ENCODE peak calls at places on chromosomes 6 and 20, in four cellular contexts. M, D, O and E are unnamed samples.

GRCh38 chr6:58198301-58198700 is 880.9 kb downstream of the PRIM2 start:
- DNase-seq in M (no peak), D (no peak), O (no peak), E (no peak)

GRCh38 chr6:137494281-137494966 is at the start of gene OLIG3:
- DNase-seq in M (peak; percentile 88), D (peak; percentile 37), O (peak; percentile 67), E (no peak)

GRCh38 chr20:52823303-52823702 is 148.9 kb upstream of the TSHZ2 start:
- DNase-seq in M (no peak), D (no peak), O (no peak), E (no peak)

GRCh38 chr6:100726741-100727140 is 154.4 kb downstream of the ASCC3 start:
- DNase-seq in M (no peak), D (no peak), O (no peak), E (peak; percentile 21)

GRCh38 chr20:57061058-57061900 is 205.2 kb downstream of the BMP7 start:
- DNase-seq in M (peak; percentile 78), D (peak; percentile 57), O (peak; percentile 75), E (peak; percentile 67)

GRCh38 chr20:25076731-25077609 is 5.0 kb downstream of the VSX1 start:
- DNase-seq in M (peak; percentile 36), D (no peak), O (no peak), E (no peak)

GRCh38 chr6:119728220-119728750 is 378.7 kb upstream of the MAN1A1 start:
- DNase-seq in M (no peak), D (no peak), O (no peak), E (no peak)

GRCh38 chr6:35603326-35604202 is 85.2 kb downstream of the FKBP5 start:
- DNase-seq in M (no peak), D (no peak), O (no peak), E (no peak)

GRCh38 chr20:38616457-38616856 is 14.8 kb downstream of the ARHGAP40 start:
- DNase-seq in M (no peak), D (no peak), O (no peak), E (no peak)

GRCh38 chr6:130406935-130407532 is 41.2 kb downstream of the TMEM200A start:
- DNase-seq in M (no peak), D (no peak), O (no peak), E (no peak)

GRCh38 chr6:28543671-28544131 is 18.0 kb downstream of the GPX5 start:
- DNase-seq in M (peak; percentile 51), D (peak; percentile 43), O (peak; percentile 69), E (no peak)

GRCh38 chr20:40930561-40930960 is 98.1 kb upstream of the TOP1 start:
- DNase-seq in M (no peak), D (no peak), O (no peak), E (no peak)

GRCh38 chr6:30685157-30685976 is 1.1 kb downstream of the PPP1R18 start:
- DNase-seq in M (no peak), D (no peak), O (no peak), E (peak; percentile 63)

GRCh38 chr6:122930252-122931180 is 65.5 kb upstream of the CLVS2 start:
- DNase-seq in M (no peak), D (no peak), O (no peak), E (no peak)

GRCh38 chr6:166058064-166058739 is 109.4 kb downstream of the TBXT start:
- DNase-seq in M (no peak), D (peak; percentile 11), O (no peak), E (peak; percentile 13)

GRCh38 chr6:168072730-168073129 is 6.3 kb downstream of the FRMD1 start:
- DNase-seq in M (no peak), D (no peak), O (no peak), E (no peak)

GRCh38 chr6:4776967-4777925 is 1.0 kb downstream of the CDYL start:
- DNase-seq in M (no peak), D (no peak), O (no peak), E (peak; percentile 57)

GRCh38 chr6:35229304-35229703 is 15.5 kb downstream of the SCUBE3 start:
- DNase-seq in M (no peak), D (no peak), O (no peak), E (no peak)

GRCh38 chr6:130602151-130602770 is 224.9 kb upstream of the SMLR1 start:
- DNase-seq in M (no peak), D (no peak), O (no peak), E (peak; percentile 94)

GRCh38 chr6:113281014-113281810 is 575.9 kb upstream of the MARCKS start:
- DNase-seq in M (no peak), D (no peak), O (no peak), E (peak; percentile 26)

GRCh38 chr20:11987526-11987925 is 69.8 kb downstream of the BTBD3 start:
- DNase-seq in M (no peak), D (no peak), O (no peak), E (no peak)

GRCh38 chr6:83707829-83708545 is 914 bp downstream of the SNAP91 start:
- DNase-seq in M (peak; percentile 56), D (peak; percentile 14), O (peak; percentile 67), E (peak; percentile 1)

GRCh38 chr6:50128420-50129005 is 78.8 kb upstream of the DEFB112 start:
- DNase-seq in M (no peak), D (no peak), O (no peak), E (peak; percentile 5)

GRCh38 chr6:24918641-24919403 is 16.9 kb downstream of the RIPOR2 start:
- DNase-seq in M (no peak), D (no peak), O (no peak), E (no peak)

GRCh38 chr6:43170452-43171283 is at the start of gene SRF:
- DNase-seq in M (peak; percentile 99), D (peak; percentile 100), O (peak; percentile 98), E (peak; percentile 100)

GRCh38 chr6:34897130-34897529 is 8.1 kb downstream of the ANKS1A start:
- DNase-seq in M (no peak), D (no peak), O (no peak), E (no peak)

GRCh38 chr6:73367761-73368355 is 1.8 kb downstream of the OOEP start:
- DNase-seq in M (no peak), D (no peak), O (no peak), E (no peak)

GRCh38 chr6:159117541-159117940 is 51.7 kb upstream of the FNDC1 start:
- DNase-seq in M (no peak), D (no peak), O (no peak), E (no peak)

GRCh38 chr20:35698298-35699126 is 640 bp downstream of the NFS1 start:
- DNase-seq in M (no peak), D (peak; percentile 11), O (peak; percentile 50), E (peak; percentile 45)

GRCh38 chr20:57265649-57266250 is 691 bp downstream of the BMP7 start:
- DNase-seq in M (peak; percentile 50), D (no peak), O (peak; percentile 72), E (peak; percentile 1)

GRCh38 chr20:46118481-46119020 is 437 bp downstream of the CD40 start:
- DNase-seq in M (peak; percentile 71), D (no peak), O (peak; percentile 75), E (peak; percentile 5)

GRCh38 chr6:29519291-29520010 is 31.7 kb upstream of the MAS1L start:
- DNase-seq in M (peak; percentile 5), D (no peak), O (no peak), E (no peak)

GRCh38 chr6:168838000-168838399 is 397.0 kb downstream of the SMOC2 start:
- DNase-seq in M (no peak), D (no peak), O (no peak), E (no peak)

GRCh38 chr6:151170622-151171246 is 69.0 kb upstream of the AKAP12 start:
- DNase-seq in M (no peak), D (no peak), O (no peak), E (no peak)

GRCh38 chr20:51062065-51062464 is 39.2 kb upstream of the KCNG1 start:
- DNase-seq in M (no peak), D (no peak), O (no peak), E (no peak)

GRCh38 chr6:54515013-54515412 is 206.8 kb downstream of the TINAG start:
- DNase-seq in M (no peak), D (no peak), O (no peak), E (no peak)

DNA sequence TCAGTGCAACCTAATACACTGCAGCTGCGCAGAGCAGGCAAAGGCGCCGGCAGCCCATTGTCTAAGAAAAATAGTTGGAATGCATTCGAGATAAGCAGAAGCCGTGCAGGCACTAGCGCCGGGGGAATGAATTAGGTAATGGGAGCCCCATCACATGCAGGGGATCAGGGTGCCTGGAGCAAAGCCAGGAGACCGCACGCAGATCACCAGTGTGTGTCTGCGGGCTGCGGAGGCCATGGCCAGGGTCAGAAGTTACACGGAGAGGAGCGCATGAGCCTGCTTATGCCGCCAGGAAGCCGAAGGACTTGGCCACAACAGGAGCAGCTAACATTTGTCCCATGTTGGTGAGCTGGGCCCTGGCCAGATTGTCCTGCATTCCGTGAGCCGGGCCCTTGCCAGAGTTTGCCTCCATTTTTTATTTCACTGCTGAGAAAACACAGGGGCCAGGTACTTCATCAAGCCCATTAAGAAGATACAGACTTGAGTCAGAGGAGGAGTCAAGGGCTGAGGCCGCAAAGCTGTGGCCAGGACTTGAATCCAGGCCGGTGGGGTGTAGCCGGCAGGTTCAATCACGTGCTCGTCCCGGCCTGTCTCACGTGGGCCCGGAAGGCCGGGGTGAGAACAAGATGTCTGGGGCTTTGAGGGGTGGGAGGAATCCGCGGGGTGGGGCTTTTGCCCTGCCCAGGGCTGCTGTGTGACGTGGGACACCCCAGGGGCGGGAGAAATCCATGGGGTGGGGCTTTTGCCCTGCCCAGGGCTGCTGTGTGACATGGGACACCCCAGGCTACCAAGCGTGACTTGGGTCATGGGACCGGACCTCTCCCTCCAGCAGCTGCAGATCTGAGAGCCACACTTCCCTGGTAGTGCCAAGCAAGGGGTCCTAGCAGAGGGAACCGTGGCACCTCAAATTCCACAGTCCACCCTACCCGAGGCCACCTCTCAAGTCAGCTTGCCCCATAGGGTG is 156.5 kb downstream of the DLL1 start:
- DNase-seq in M (no peak), D (peak; percentile 31), O (peak; percentile 33), E (no peak)
- H2AK5ac ChIP-seq in M (no peak overlapping the region), D (peak overlapping the region; percentile 54), O (no peak overlapping the region), E (no peak overlapping the region)

DNA sequence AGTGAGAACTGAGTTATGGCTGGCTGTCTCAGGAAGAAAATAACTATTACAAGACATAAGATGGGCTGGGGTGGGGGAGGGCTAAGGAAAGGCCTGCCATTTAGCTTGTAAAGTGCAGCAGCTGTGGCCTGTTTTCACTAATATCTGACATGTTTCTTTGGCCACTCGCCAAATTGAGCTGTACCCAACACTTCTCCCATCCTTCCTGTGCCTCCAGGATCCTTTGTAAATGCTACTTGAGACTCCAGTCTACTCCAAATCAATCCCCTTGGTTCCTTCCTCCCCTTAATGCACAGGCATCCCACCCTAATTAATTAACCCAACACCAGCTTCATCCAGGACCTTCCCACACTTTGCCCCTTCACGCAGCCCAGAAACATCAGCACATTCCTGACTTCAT is 55.0 kb upstream of the TCF21 start:
- DNase-seq in M (no peak), D (no peak), O (no peak), E (peak; percentile 29)
- H4K91ac ChIP-seq in M (no peak overlapping the region), D (no peak overlapping the region), O (no peak overlapping the region), E (no peak overlapping the region)

GRCh38 chr6:2919886-2920285 is 16.8 kb upstream of the SERPINB9 start:
- DNase-seq in M (no peak), D (no peak), O (peak; percentile 7), E (no peak)

GRCh38 chr6:2918936-2919335 is 15.8 kb upstream of the SERPINB9 start:
- DNase-seq in M (no peak), D (no peak), O (peak; percentile 20), E (no peak)

GRCh38 chr6:2920671-2921112 is 17.6 kb upstream of the SERPINB9 start:
- DNase-seq in M (peak; percentile 70), D (no peak), O (peak; percentile 55), E (no peak)

GRCh38 chr6:2917801-2918495 is 14.8 kb upstream of the SERPINB9 start:
- DNase-seq in M (no peak), D (no peak), O (peak; percentile 37), E (no peak)

GRCh38 chr6:2919401-2919800 is 16.3 kb upstream of the SERPINB9 start:
- DNase-seq in M (peak; percentile 24), D (no peak), O (peak; percentile 32), E (no peak)
- H2BK12ac ChIP-seq in M (no peak overlapping the region), D (peak overlapping the region; percentile 14), O (no peak overlapping the region), E (no peak overlapping the region)

GRCh38 chr6:7106752-7107577 is 796 bp upstream of the RREB1 start:
- DNase-seq in M (peak; percentile 48), D (no peak), O (peak; percentile 70), E (no peak)
- H2AK5ac ChIP-seq in M (no peak overlapping the region), D (peak overlapping the region; percentile 83), O (no peak overlapping the region), E (no peak overlapping the region)